ENCODE peak calls at places on chromosomes 2 and 18, in seven cellular contexts. A, E, Z, I, P, L and O are unnamed samples.

GRCh38 chr2:124836415-124836814 is 811.3 kb downstream of the CNTNAP5 start:
- DNase-seq in A (peak; percentile 70), E (no peak), Z (no peak), I (no peak), P (no peak), L (peak; percentile 81), O (no peak)

GRCh38 chr2:47265158-47265557 is 110.0 kb upstream of the STPG4 start:
- DNase-seq in A (no peak), E (no peak), Z (no peak), I (no peak), P (no peak), L (no peak), O (no peak)

GRCh38 chr2:241073166-241074064 is 28.7 kb downstream of the MTERF4 start:
- DNase-seq in A (no peak), E (no peak), Z (no peak), I (no peak), P (no peak), L (no peak), O (no peak)

GRCh38 chr18:41647914-41648313 is 307.1 kb upstream of the PIK3C3 start:
- DNase-seq in A (no peak), E (no peak), Z (no peak), I (no peak), P (no peak), L (no peak), O (no peak)

GRCh38 chr2:109448946-109449788 is 164.6 kb downstream of the SEPTIN10 start:
- DNase-seq in A (peak; percentile 33), E (no peak), Z (no peak), I (no peak), P (no peak), L (no peak), O (no peak)

GRCh38 chr2:105403241-105403784 is 4.5 kb upstream of the FHL2 start:
- DNase-seq in A (no peak), E (no peak), Z (no peak), I (no peak), P (no peak), L (no peak), O (no peak)

GRCh38 chr2:72138011-72138881 is 9.4 kb downstream of the CYP26B1 start:
- DNase-seq in A (no peak), E (no peak), Z (no peak), I (peak; percentile 10), P (no peak), L (no peak), O (no peak)

GRCh38 chr18:26227051-26227672 is 917 bp downstream of the TAF4B start:
- DNase-seq in A (no peak), E (peak; percentile 53), Z (no peak), I (peak; percentile 21), P (no peak), L (peak; percentile 3), O (no peak)

GRCh38 chr2:186256540-186256939 is 229.5 kb upstream of the ZC3H15 start:
- DNase-seq in A (peak; percentile 26), E (peak; percentile 23), Z (peak; percentile 19), I (no peak), P (no peak), L (peak; percentile 57), O (no peak)

GRCh38 chr18:80253871-80254492 is 6.7 kb upstream of the PARD6G start:
- DNase-seq in A (no peak), E (peak; percentile 6), Z (peak; percentile 4), I (no peak), P (no peak), L (no peak), O (no peak)

GRCh38 chr2:187994464-187995331 is 297.0 kb upstream of the GULP1 start:
- DNase-seq in A (peak; percentile 10), E (no peak), Z (no peak), I (no peak), P (peak; percentile 10), L (peak; percentile 50), O (no peak)

GRCh38 chr2:206084870-206085741 is 868 bp downstream of the INO80D start:
- DNase-seq in A (no peak), E (peak; percentile 40), Z (peak; percentile 61), I (peak; percentile 50), P (peak; percentile 11), L (peak; percentile 42), O (peak; percentile 31)

GRCh38 chr2:160271166-160272086 is 71.4 kb upstream of the ITGB6 start:
- DNase-seq in A (no peak), E (peak; percentile 4), Z (no peak), I (peak; percentile 28), P (no peak), L (peak; percentile 59), O (no peak)

GRCh38 chr18:47262397-47263196 is 11.1 kb upstream of the SKOR2 start:
- DNase-seq in A (no peak), E (no peak), Z (no peak), I (no peak), P (no peak), L (no peak), O (no peak)

GRCh38 chr2:240123821-240124650 is 12.1 kb downstream of the COPS9 start:
- DNase-seq in A (no peak), E (no peak), Z (no peak), I (peak; percentile 6), P (no peak), L (no peak), O (no peak)

GRCh38 chr2:162261032-162261945 is 18.0 kb upstream of the FAP start:
- DNase-seq in A (peak; percentile 57), E (no peak), Z (no peak), I (no peak), P (no peak), L (peak; percentile 41), O (no peak)

GRCh38 chr2:586518-587370 is 90.5 kb downstream of the TMEM18 start:
- DNase-seq in A (no peak), E (no peak), Z (no peak), I (no peak), P (no peak), L (no peak), O (no peak)

GRCh38 chr2:57549642-57550102 is 496.9 kb upstream of the VRK2 start:
- DNase-seq in A (no peak), E (no peak), Z (peak; percentile 4), I (no peak), P (no peak), L (peak; percentile 14), O (no peak)

DNA sequence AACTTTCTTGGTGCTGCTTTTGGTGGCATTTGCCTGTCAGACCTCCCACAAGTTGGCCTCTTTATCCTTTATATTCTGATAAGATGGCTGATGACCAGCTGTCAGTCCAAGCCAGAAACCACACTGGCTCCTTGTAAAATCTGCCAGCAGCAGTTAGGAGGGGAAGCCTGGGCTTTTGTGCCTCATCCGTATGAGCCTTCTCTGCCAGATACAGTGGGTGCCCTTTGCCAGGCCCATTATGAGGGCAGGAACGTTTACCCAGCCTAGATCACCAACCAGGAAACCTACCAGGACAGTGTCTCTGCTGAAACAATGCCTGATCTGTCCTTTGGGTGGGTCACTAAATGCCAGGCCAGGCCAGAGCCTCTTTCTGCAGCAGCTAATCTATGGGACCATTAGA is 202.9 kb upstream of the SP5 start:
- DNase-seq in A (no peak), E (no peak), Z (no peak), I (no peak), P (no peak), L (no peak), O (no peak)
- H3K27ac ChIP-seq in A (no peak overlapping the region), E (no peak overlapping the region), Z (no peak overlapping the region), I (no peak overlapping the region), P (peak overlapping the region; percentile 25), L (no peak overlapping the region), O (no peak overlapping the region)

DNA sequence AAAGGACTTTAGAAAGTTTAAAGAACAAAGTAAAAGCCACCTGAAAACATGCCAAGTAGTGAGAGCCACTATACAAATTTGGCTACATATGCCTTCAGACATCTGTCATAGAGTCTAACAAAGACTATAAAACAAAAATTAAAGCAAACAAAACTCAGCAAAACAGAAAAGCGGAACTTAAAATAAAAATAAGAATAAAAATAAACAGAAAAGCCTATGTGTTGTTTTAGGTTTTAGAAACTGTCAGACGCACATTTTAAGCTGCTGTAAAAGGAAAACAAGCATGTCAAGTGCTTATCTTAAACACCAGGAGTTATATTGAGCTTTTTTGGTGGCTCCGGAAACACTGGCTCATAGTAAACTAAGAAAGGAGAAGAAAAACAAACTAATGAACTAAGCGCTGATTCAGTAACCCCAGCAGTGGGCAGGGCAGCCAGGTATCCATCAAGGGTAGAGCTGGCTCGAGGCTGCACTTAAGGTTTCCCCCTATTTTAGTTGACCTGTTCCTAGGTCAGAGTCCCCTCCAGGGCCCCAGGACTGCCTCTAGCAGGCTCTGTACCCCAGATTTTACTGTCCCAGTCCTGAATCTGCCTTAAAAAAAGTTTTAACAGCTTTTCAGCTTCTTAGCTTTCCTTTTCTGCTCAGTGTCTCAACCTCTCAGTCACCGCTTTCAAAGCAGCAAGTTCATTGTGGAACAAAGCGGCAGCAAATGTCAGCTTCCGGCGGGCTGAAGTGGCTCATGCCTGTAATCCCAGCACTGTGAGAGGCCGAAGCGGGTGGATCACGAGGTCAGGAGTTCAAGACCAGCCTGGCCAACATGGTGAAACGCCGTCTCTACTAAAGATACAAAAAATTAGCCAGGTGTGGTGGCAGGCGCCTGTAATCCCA is 15.3 kb upstream of the RMC1 start:
- DNase-seq in A (peak; percentile 21), E (peak; percentile 84), Z (peak; percentile 33), I (no peak), P (no peak), L (peak; percentile 19), O (no peak)
- H3K4me3 ChIP-seq in A (no peak overlapping the region), E (peak overlapping the region; percentile 17), Z (peak overlapping the region; percentile 20), I (peak overlapping the region; percentile 16), P (peak overlapping the region; percentile 30), L (no peak overlapping the region), O (peak overlapping the region; percentile 35)

DNA sequence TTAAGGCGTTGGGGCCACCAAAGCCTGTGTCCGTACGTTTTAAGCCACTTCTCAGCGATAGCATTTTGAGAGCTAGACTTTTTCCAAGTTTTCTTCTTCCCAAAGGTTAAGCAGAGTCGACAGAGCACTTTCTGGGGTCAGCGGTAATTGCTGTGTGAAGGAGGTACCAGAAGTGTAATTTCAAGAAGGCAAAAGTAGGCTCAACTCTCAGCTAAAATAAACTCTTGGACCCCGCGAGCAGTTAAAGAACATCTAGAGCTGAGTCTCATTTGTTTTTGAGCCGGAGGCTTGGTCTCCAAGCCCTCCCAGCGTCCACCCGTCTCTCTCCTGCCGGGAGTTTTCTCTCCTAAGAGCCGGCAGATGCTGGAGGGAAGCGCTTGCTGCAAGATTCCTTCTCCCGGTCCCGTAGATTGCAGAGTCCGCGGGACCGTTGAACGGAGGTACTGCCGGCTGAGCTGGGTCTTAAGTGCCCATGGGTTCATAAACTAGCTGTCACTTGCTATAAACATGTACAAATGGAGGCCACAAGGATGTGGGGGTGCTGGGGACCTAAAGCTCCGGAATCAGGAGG is 2.0 kb upstream of the PAX3 start:
- DNase-seq in A (no peak), E (no peak), Z (no peak), I (no peak), P (no peak), L (no peak), O (no peak)
- H3K9me3 ChIP-seq in A (peaks cover 6% of the 10 kb centered on the region), E (no peaks in the 10 kb centered on the region), Z (no peaks in the 10 kb centered on the region), I (no peaks in the 10 kb centered on the region), P (no peaks in the 10 kb centered on the region), L (peaks cover 5% of the 10 kb centered on the region), O (no peaks in the 10 kb centered on the region)

GRCh38 chr2:212107989-212108388 is 430.6 kb downstream of the ERBB4 start:
- DNase-seq in A (peak; percentile 3), E (no peak), Z (no peak), I (no peak), P (no peak), L (no peak), O (no peak)

GRCh38 chr2:212107014-212107413 is 431.6 kb downstream of the ERBB4 start:
- DNase-seq in A (no peak), E (no peak), Z (no peak), I (no peak), P (no peak), L (no peak), O (no peak)

GRCh38 chr2:212114489-212114888 is 424.1 kb downstream of the ERBB4 start:
- DNase-seq in A (no peak), E (no peak), Z (no peak), I (no peak), P (no peak), L (no peak), O (no peak)

GRCh38 chr2:212109217-212109616 is 429.4 kb downstream of the ERBB4 start:
- DNase-seq in A (no peak), E (no peak), Z (no peak), I (no peak), P (no peak), L (no peak), O (no peak)

GRCh38 chr2:212109792-212110680 is 428.6 kb downstream of the ERBB4 start:
- DNase-seq in A (no peak), E (no peak), Z (no peak), I (no peak), P (no peak), L (no peak), O (no peak)
- H3K27ac ChIP-seq in A (no peak overlapping the region), E (no peak overlapping the region), Z (no peak overlapping the region), I (no peak overlapping the region), P (no peak overlapping the region), L (no peak overlapping the region), O (no peak overlapping the region)